ENCODE peak calls at places on chromosomes 2 and 18, in six cellular contexts. One of them, this sample, is unnamed.

GRCh38 chr2:5440147-5440546 is 252.0 kb upstream of the SOX11 start:
- DNase-seq in GM23248: no peak
- DNase-seq in A549: no peak
- DNase-seq in right lobe of liver: no peak
- DNase-seq in mammary epithelial cell: no peak
- DNase-seq in dorsolateral prefrontal cortex: no peak
- DNase-seq in this sample: no peak

GRCh38 chr2:99910903-99911302 is 231.5 kb downstream of the AFF3 start:
- DNase-seq in dorsolateral prefrontal cortex: no peak
- DNase-seq in A549: no peak
- DNase-seq in right lobe of liver: no peak
- DNase-seq in GM23248: no peak
- DNase-seq in mammary epithelial cell: peak
- DNase-seq in this sample: no peak

GRCh38 chr2:212919238-212919637 is 232.2 kb downstream of the IKZF2 start:
- DNase-seq in right lobe of liver: no peak
- DNase-seq in mammary epithelial cell: peak
- DNase-seq in A549: no peak
- DNase-seq in dorsolateral prefrontal cortex: no peak
- DNase-seq in GM23248: no peak
- DNase-seq in this sample: no peak

GRCh38 chr2:215441560-215442391 is 5.9 kb upstream of the FN1 start:
- DNase-seq in GM23248: peak
- DNase-seq in mammary epithelial cell: peak
- DNase-seq in A549: no peak
- DNase-seq in dorsolateral prefrontal cortex: no peak
- DNase-seq in right lobe of liver: no peak
- DNase-seq in this sample: no peak

GRCh38 chr2:110993557-110994231 is 127.0 kb upstream of the BCL2L11 start:
- DNase-seq in dorsolateral prefrontal cortex: no peak
- DNase-seq in GM23248: no peak
- DNase-seq in A549: no peak
- DNase-seq in mammary epithelial cell: peak
- DNase-seq in right lobe of liver: no peak
- DNase-seq in this sample: no peak

GRCh38 chr18:37553633-37554398 is 11.8 kb downstream of the CELF4 start:
- DNase-seq in A549: no peak
- DNase-seq in mammary epithelial cell: no peak
- DNase-seq in GM23248: no peak
- DNase-seq in dorsolateral prefrontal cortex: no peak
- DNase-seq in right lobe of liver: peak
- DNase-seq in this sample: no peak

GRCh38 chr2:176662771-176663170 is 393.5 kb downstream of the MTX2 start:
- DNase-seq in dorsolateral prefrontal cortex: no peak
- DNase-seq in GM23248: no peak
- DNase-seq in mammary epithelial cell: no peak
- DNase-seq in right lobe of liver: no peak
- DNase-seq in A549: no peak
- DNase-seq in this sample: no peak

GRCh38 chr2:120771556-120772208 is 36.0 kb downstream of the GLI2 start:
- DNase-seq in GM23248: peak
- DNase-seq in dorsolateral prefrontal cortex: no peak
- DNase-seq in A549: peak
- DNase-seq in mammary epithelial cell: no peak
- DNase-seq in right lobe of liver: peak
- DNase-seq in this sample: peak

GRCh38 chr2:238239552-238239871 is 326 bp downstream of the HES6 start:
- DNase-seq in right lobe of liver: no peak
- DNase-seq in dorsolateral prefrontal cortex: no peak
- DNase-seq in mammary epithelial cell: no peak
- DNase-seq in GM23248: peak
- DNase-seq in A549: no peak
- DNase-seq in this sample: peak

GRCh38 chr2:240320561-240321091 is 114.8 kb upstream of the GPC1 start:
- DNase-seq in GM23248: peak
- DNase-seq in A549: no peak
- DNase-seq in mammary epithelial cell: no peak
- DNase-seq in right lobe of liver: no peak
- DNase-seq in dorsolateral prefrontal cortex: no peak
- DNase-seq in this sample: no peak

GRCh38 chr2:45190481-45190880 is 181.2 kb upstream of the SIX2 start:
- DNase-seq in A549: peak
- DNase-seq in mammary epithelial cell: peak
- DNase-seq in right lobe of liver: no peak
- DNase-seq in dorsolateral prefrontal cortex: no peak
- DNase-seq in GM23248: peak
- DNase-seq in this sample: no peak

GRCh38 chr2:160308915-160309314 is 108.8 kb upstream of the ITGB6 start:
- DNase-seq in dorsolateral prefrontal cortex: no peak
- DNase-seq in right lobe of liver: no peak
- DNase-seq in GM23248: peak
- DNase-seq in A549: no peak
- DNase-seq in mammary epithelial cell: peak
- DNase-seq in this sample: peak

GRCh38 chr18:74951165-74951760 is 257.7 kb downstream of the PTGR3 start:
- DNase-seq in mammary epithelial cell: peak
- DNase-seq in dorsolateral prefrontal cortex: no peak
- DNase-seq in GM23248: peak
- DNase-seq in A549: peak
- DNase-seq in right lobe of liver: no peak
- DNase-seq in this sample: no peak

DNA sequence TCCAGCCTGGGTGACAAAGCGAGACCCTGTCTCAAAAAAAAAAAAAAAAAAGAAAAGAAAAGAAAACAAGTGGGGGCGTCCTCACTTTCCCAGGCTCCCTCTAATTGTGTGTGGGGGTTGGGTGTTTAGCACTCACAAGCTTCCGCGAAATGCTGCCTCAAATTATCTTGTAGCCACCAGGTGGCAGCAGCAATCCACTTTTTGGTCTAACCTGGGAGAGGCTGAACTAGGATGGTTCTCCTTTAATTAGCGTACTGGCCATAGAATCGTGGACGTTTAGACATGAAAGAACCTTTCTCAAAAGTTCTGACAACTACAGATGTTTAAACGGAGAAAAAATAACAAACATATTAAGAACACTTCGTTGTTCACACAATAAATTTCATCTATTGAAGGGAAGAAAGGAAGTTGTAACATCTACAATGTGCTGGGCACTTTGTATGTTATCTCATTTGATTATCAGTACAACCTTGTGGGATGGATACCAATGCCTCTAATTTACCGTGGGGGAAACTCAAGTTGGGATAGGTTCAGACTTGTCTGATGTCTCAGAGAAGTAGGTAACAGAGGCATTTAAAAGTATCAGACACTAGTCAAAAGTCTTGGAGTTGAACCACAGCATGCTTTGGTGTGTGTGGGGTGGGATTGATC is 122.7 kb upstream of the NABP1 start:
- DNase-seq in GM23248: peak
- DNase-seq in right lobe of liver: peak
- DNase-seq in mammary epithelial cell: peak
- DNase-seq in A549: peak
- DNase-seq in dorsolateral prefrontal cortex: peak
- DNase-seq in this sample: no peak
- H3K27ac ChIP-seq in GM23248: no peak
- H3K27ac ChIP-seq in right lobe of liver: no peak
- H3K27ac ChIP-seq in mammary epithelial cell: no peak
- H3K27ac ChIP-seq in A549: peak
- H3K27ac ChIP-seq in dorsolateral prefrontal cortex: no peak
- H3K27ac ChIP-seq in this sample: no peak

DNA sequence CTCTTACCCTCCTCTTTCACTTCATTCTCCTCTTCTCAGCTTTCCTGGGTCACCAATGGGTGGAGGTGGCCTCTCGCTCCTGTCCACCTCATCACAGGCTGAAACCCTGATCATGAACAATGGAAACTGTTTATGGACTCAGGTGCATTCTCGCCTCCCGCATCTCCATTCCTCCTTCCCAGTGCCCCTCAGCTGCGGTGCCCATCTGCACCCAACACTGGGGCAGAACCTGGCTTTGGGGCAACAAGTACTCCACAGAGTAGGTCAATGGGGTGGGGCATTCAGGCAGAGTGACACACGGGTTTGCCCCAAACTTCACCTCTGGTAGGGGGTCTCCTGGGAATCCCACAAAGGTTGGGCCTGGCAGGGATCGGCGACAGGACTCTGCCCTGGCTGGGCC is 199.5 kb downstream of the RTP5 start:
- DNase-seq in GM23248: no peak
- DNase-seq in dorsolateral prefrontal cortex: no peak
- DNase-seq in right lobe of liver: no peak
- DNase-seq in A549: no peak
- DNase-seq in mammary epithelial cell: no peak
- DNase-seq in this sample: no peak
- H3K27ac ChIP-seq in GM23248: peak
- H3K27ac ChIP-seq in dorsolateral prefrontal cortex: peak
- H3K27ac ChIP-seq in right lobe of liver: peak
- H3K27ac ChIP-seq in A549: no peak
- H3K27ac ChIP-seq in mammary epithelial cell: no peak
- H3K27ac ChIP-seq in this sample: peak

DNA sequence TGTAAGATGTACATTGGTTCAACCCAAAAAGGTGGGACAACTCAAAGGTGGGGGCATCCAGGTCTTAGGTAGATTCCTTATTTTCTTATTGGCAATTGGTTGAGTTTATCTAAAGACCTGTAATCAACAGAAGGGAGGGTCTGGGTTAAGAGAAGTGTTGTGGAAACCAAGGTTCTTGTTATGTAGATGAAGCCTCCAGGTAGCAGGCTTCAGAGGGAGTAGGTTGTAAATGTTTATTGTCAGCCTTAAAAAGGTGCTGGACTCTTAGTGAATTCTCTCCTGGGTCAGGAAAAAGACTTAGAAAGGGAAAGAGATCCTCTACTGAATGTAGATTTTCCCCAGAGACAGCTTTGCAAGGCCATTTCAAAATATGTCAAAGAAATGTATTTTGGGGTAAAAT is 125.3 kb upstream of the NDUFV2 start:
- DNase-seq in GM23248: no peak
- DNase-seq in mammary epithelial cell: no peak
- DNase-seq in right lobe of liver: no peak
- DNase-seq in dorsolateral prefrontal cortex: no peak
- DNase-seq in A549: no peak
- DNase-seq in this sample: no peak
- H3K27ac ChIP-seq in GM23248: no peak
- H3K27ac ChIP-seq in mammary epithelial cell: no peak
- H3K27ac ChIP-seq in right lobe of liver: no peak
- H3K27ac ChIP-seq in dorsolateral prefrontal cortex: no peak
- H3K27ac ChIP-seq in A549: no peak
- H3K27ac ChIP-seq in this sample: no peak

DNA sequence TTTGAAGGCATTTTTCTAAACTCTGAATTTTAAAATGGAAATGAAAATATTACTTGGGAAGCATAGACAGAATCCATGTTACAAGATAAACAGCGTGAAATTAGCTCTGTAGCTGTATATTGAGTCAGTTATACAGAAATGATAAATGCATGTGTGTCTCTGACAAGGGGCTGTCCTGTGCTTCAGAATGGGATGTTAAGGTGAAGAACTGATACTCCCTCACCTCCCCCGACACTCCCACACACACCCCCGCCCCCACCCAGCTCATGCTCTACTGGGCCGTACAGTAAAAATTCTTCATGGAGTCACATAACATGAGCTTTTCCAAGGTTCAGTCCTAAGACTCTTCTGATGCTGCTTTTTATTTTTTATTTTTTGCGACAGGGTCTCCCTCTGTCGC is 868 bp upstream of the THUMPD2 start:
- DNase-seq in right lobe of liver: no peak
- DNase-seq in dorsolateral prefrontal cortex: no peak
- DNase-seq in A549: no peak
- DNase-seq in GM23248: no peak
- DNase-seq in mammary epithelial cell: no peak
- DNase-seq in this sample: no peak
- H3K27ac ChIP-seq in right lobe of liver: no peak
- H3K27ac ChIP-seq in dorsolateral prefrontal cortex: peak
- H3K27ac ChIP-seq in A549: no peak
- H3K27ac ChIP-seq in GM23248: no peak
- H3K27ac ChIP-seq in mammary epithelial cell: no peak
- H3K27ac ChIP-seq in this sample: no peak

GRCh38 chr2:233354971-233355574 is 779 bp downstream of the DGKD start:
- DNase-seq in A549: no peak
- DNase-seq in dorsolateral prefrontal cortex: no peak
- DNase-seq in mammary epithelial cell: peak
- DNase-seq in right lobe of liver: peak
- DNase-seq in GM23248: peak
- DNase-seq in this sample: no peak

GRCh38 chr2:233355916-233356315 is 1.6 kb downstream of the DGKD start:
- DNase-seq in GM23248: no peak
- DNase-seq in A549: no peak
- DNase-seq in mammary epithelial cell: no peak
- DNase-seq in right lobe of liver: no peak
- DNase-seq in dorsolateral prefrontal cortex: no peak
- DNase-seq in this sample: no peak

GRCh38 chr2:233353101-233353768 is 1.1 kb upstream of the DGKD start:
- DNase-seq in mammary epithelial cell: no peak
- DNase-seq in GM23248: no peak
- DNase-seq in right lobe of liver: peak
- DNase-seq in dorsolateral prefrontal cortex: no peak
- DNase-seq in A549: no peak
- DNase-seq in this sample: no peak

GRCh38 chr2:233353769-233354499 is at the start of gene DGKD:
- DNase-seq in mammary epithelial cell: peak
- DNase-seq in A549: peak
- DNase-seq in GM23248: peak
- DNase-seq in right lobe of liver: peak
- DNase-seq in dorsolateral prefrontal cortex: no peak
- DNase-seq in this sample: no peak

GRCh38 chr2:233354500-233354924 is 218 bp downstream of the DGKD start:
- DNase-seq in right lobe of liver: peak
- DNase-seq in GM23248: no peak
- DNase-seq in dorsolateral prefrontal cortex: no peak
- DNase-seq in mammary epithelial cell: no peak
- DNase-seq in A549: no peak
- DNase-seq in this sample: no peak
- H3K27ac ChIP-seq in right lobe of liver: no peak
- H3K27ac ChIP-seq in GM23248: no peak
- H3K27ac ChIP-seq in dorsolateral prefrontal cortex: no peak
- H3K27ac ChIP-seq in mammary epithelial cell: no peak
- H3K27ac ChIP-seq in A549: peak
- H3K27ac ChIP-seq in this sample: no peak

DNA sequence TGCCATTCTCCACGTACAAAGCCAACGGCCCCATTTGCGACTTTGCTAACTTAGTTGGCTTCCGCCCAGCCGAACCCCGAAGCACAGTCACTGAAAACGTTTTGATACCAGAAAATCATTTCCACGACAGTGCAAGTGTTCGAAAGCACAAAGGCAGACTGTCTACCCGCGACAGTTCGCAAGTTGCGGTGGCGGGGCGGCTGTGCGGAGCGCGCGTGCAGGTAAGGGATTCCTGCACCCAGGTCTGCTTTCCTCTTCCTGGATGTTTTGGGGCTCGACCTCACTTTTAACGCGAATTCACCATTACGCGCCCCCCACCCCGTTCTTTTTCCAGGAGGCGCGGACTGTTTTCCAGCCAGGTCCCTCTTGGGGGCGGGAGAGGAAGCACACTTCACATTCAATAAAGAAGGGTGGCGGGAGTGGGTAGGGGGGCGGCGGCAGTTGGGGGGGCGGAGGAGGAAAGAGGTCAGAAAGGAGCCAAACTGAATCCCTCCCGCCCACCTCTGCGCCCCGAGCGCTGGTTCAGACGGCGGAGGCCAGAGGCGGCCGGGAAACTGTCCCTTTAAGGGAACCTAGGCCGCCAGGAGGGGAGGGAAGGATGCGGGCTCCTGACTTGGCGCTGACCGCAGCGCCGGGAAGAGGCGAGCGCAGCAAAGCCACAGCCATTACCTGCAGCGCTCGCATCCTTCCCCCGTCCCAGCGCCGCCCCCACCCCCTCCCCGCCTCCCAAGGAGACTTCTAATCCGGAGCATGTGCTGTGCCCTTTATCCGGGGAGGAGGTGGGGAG is 107.5 kb upstream of the KCTD1 start:
- DNase-seq in mammary epithelial cell: peak
- DNase-seq in dorsolateral prefrontal cortex: peak
- DNase-seq in A549: peak
- DNase-seq in right lobe of liver: peak
- DNase-seq in GM23248: peak
- DNase-seq in this sample: no peak
- H3K27ac ChIP-seq in mammary epithelial cell: no peak
- H3K27ac ChIP-seq in dorsolateral prefrontal cortex: peak
- H3K27ac ChIP-seq in A549: peak
- H3K27ac ChIP-seq in right lobe of liver: no peak
- H3K27ac ChIP-seq in GM23248: no peak
- H3K27ac ChIP-seq in this sample: peak

This sample was measured in RWPE2.